ENCODE peak calls at places on chromosomes 5 and 9, in seven cellular contexts. One of them, this sample, is unnamed.

GRCh38 chr5:124663101-124663506 is 83.3 kb downstream of the ZNF608 start:
- DNase-seq in ovary: no peak
- DNase-seq in adrenal gland: no peak
- DNase-seq in IMR-90: no peak
- DNase-seq in stomach: no peak
- DNase-seq in gastrocnemius medialis: no peak
- DNase-seq in body of pancreas: no peak
- DNase-seq in this sample: no peak

GRCh38 chr5:122142480-122142879 is 13.1 kb downstream of the ZNF474 start:
- DNase-seq in stomach: no peak
- DNase-seq in gastrocnemius medialis: no peak
- DNase-seq in ovary: no peak
- DNase-seq in adrenal gland: no peak
- DNase-seq in IMR-90: peak; percentile 93
- DNase-seq in body of pancreas: no peak
- DNase-seq in this sample: no peak

GRCh38 chr5:151223447-151224264 is at the start of gene CCDC69:
- DNase-seq in body of pancreas: peak; percentile 82
- DNase-seq in stomach: peak; percentile 78
- DNase-seq in IMR-90: peak; percentile 57
- DNase-seq in gastrocnemius medialis: peak; percentile 84
- DNase-seq in adrenal gland: peak; percentile 84
- DNase-seq in ovary: peak; percentile 76
- DNase-seq in this sample: peak; percentile 86

GRCh38 chr9:136920069-136920468 is 24.5 kb downstream of the FBXW5 start:
- DNase-seq in body of pancreas: no peak
- DNase-seq in IMR-90: no peak
- DNase-seq in stomach: no peak
- DNase-seq in gastrocnemius medialis: no peak
- DNase-seq in ovary: no peak
- DNase-seq in adrenal gland: no peak
- DNase-seq in this sample: no peak

GRCh38 chr9:132486706-132487350 is 76.8 kb downstream of the CFAP77 start:
- DNase-seq in ovary: no peak
- DNase-seq in adrenal gland: no peak
- DNase-seq in body of pancreas: no peak
- DNase-seq in IMR-90: no peak
- DNase-seq in gastrocnemius medialis: no peak
- DNase-seq in stomach: no peak
- DNase-seq in this sample: no peak

GRCh38 chr9:12554636-12555035 is 138.5 kb upstream of the TYRP1 start:
- DNase-seq in gastrocnemius medialis: no peak
- DNase-seq in IMR-90: peak; percentile 1
- DNase-seq in adrenal gland: no peak
- DNase-seq in body of pancreas: no peak
- DNase-seq in stomach: no peak
- DNase-seq in ovary: no peak
- DNase-seq in this sample: no peak

GRCh38 chr9:16824545-16825041 is 45.9 kb downstream of the BNC2 start:
- DNase-seq in IMR-90: peak; percentile 85
- DNase-seq in adrenal gland: no peak
- DNase-seq in gastrocnemius medialis: no peak
- DNase-seq in stomach: no peak
- DNase-seq in ovary: no peak
- DNase-seq in body of pancreas: no peak
- DNase-seq in this sample: no peak

GRCh38 chr9:73114958-73115357 is 36.7 kb upstream of the ANXA1 start:
- DNase-seq in adrenal gland: no peak
- DNase-seq in ovary: no peak
- DNase-seq in body of pancreas: no peak
- DNase-seq in gastrocnemius medialis: no peak
- DNase-seq in stomach: no peak
- DNase-seq in IMR-90: no peak
- DNase-seq in this sample: no peak

GRCh38 chr5:181199881-181200282 is 5.1 kb downstream of the TRIM7 start:
- DNase-seq in ovary: no peak
- DNase-seq in body of pancreas: no peak
- DNase-seq in IMR-90: no peak
- DNase-seq in stomach: no peak
- DNase-seq in adrenal gland: no peak
- DNase-seq in gastrocnemius medialis: no peak
- DNase-seq in this sample: no peak

GRCh38 chr5:145936401-145937131 is at the start of gene SH3RF2:
- DNase-seq in body of pancreas: peak; percentile 72
- DNase-seq in adrenal gland: peak; percentile 40
- DNase-seq in gastrocnemius medialis: peak; percentile 68
- DNase-seq in stomach: peak; percentile 73
- DNase-seq in ovary: no peak
- DNase-seq in IMR-90: peak; percentile 73
- DNase-seq in this sample: peak; percentile 82

GRCh38 chr5:174692982-174693422 is 31.4 kb upstream of the MSX2 start:
- DNase-seq in gastrocnemius medialis: no peak
- DNase-seq in stomach: no peak
- DNase-seq in body of pancreas: no peak
- DNase-seq in adrenal gland: no peak
- DNase-seq in IMR-90: no peak
- DNase-seq in ovary: no peak
- DNase-seq in this sample: no peak

GRCh38 chr5:109898547-109899544 is 209.1 kb downstream of the MAN2A1 start:
- DNase-seq in stomach: no peak
- DNase-seq in gastrocnemius medialis: no peak
- DNase-seq in adrenal gland: no peak
- DNase-seq in body of pancreas: no peak
- DNase-seq in IMR-90: no peak
- DNase-seq in ovary: no peak
- DNase-seq in this sample: no peak

GRCh38 chr5:143080982-143081381 is 310.8 kb downstream of the ARHGAP26 start:
- DNase-seq in stomach: no peak
- DNase-seq in ovary: no peak
- DNase-seq in body of pancreas: no peak
- DNase-seq in gastrocnemius medialis: no peak
- DNase-seq in adrenal gland: no peak
- DNase-seq in IMR-90: no peak
- DNase-seq in this sample: no peak

GRCh38 chr9:136252281-136252680 is 6.7 kb upstream of the QSOX2 start:
- DNase-seq in stomach: no peak
- DNase-seq in body of pancreas: no peak
- DNase-seq in adrenal gland: no peak
- DNase-seq in gastrocnemius medialis: no peak
- DNase-seq in IMR-90: no peak
- DNase-seq in ovary: no peak
- DNase-seq in this sample: no peak

DNA sequence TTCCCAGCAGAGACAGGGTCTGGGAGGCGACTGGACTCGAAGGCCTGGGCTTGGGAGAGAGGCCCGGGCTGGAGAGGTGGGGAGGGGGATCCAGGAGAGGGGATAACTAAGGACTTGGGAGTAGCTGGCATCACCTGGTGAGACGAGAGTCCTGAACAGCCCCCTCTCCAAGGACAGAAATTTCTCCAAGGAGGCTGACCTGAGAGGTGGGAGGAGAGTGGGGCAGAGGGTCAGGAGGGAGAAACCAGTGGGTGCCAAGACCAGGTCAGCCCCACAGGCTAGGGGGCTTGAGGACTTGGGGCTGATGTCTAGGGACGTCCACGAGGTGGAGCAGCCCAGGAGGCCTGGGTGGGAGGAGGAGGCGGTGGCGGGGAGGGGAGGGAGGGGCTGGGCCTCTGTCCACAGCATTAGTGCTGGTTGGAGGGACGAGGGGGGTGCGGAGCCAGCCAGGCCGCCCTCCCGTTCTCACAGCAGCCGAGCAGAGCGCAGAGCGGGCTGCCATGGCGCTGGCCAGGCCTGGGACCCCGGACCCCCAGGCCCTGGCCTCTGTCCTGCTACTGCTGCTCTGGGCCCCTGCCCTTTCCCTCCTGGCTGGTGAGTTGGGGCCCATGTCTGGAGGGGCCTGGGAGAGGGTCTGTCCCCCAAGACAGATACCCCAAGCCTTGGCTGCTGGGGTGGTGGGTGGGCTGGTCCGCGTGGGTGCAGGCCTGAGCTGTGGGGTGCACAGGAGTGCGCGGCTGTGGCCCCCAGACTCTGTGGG is at the start of gene CRB2:
- DNase-seq in ovary: no peak
- DNase-seq in IMR-90: no peak
- DNase-seq in gastrocnemius medialis: no peak
- DNase-seq in adrenal gland: no peak
- DNase-seq in body of pancreas: no peak
- DNase-seq in stomach: no peak
- DNase-seq in this sample: no peak
- TF ChIP-seq CTCF in ovary: no peak
- TF ChIP-seq CTCF in IMR-90: peak; percentile 7
- TF ChIP-seq CTCF in gastrocnemius medialis: no peak
- TF ChIP-seq CTCF in adrenal gland: no peak
- TF ChIP-seq CTCF in body of pancreas: no peak
- TF ChIP-seq CTCF in stomach: no peak
- TF ChIP-seq CTCF in this sample: no peak

GRCh38 chr5:35478856-35479682 is 138.6 kb upstream of the SPEF2 start:
- DNase-seq in IMR-90: peak; percentile 39
- DNase-seq in ovary: no peak
- DNase-seq in stomach: no peak
- DNase-seq in body of pancreas: no peak
- DNase-seq in gastrocnemius medialis: no peak
- DNase-seq in adrenal gland: no peak
- DNase-seq in this sample: no peak
- H3K4me3 ChIP-seq in IMR-90: peak overlapping the region; percentile 63
- H3K4me3 ChIP-seq in ovary: peak overlapping the region; percentile 13
- H3K4me3 ChIP-seq in stomach: peak overlapping the region; percentile 4
- H3K4me3 ChIP-seq in body of pancreas: no peak overlapping the region
- H3K4me3 ChIP-seq in gastrocnemius medialis: peak overlapping the region; percentile 13
- H3K4me3 ChIP-seq in adrenal gland: no peak overlapping the region
- H3K4me3 ChIP-seq in this sample: peak overlapping the region; percentile 37

GRCh38 chr5:54449923-54450322 is 5.6 kb upstream of the HSPB3 start:
- DNase-seq in body of pancreas: no peak
- DNase-seq in IMR-90: no peak
- DNase-seq in adrenal gland: no peak
- DNase-seq in ovary: no peak
- DNase-seq in stomach: no peak
- DNase-seq in gastrocnemius medialis: no peak
- DNase-seq in this sample: no peak
- TF ChIP-seq POLR2A in body of pancreas: no peak
- TF ChIP-seq POLR2A in IMR-90: no peak
- TF ChIP-seq POLR2A in adrenal gland: no peak
- TF ChIP-seq POLR2A in ovary: no peak
- TF ChIP-seq POLR2A in stomach: no peak
- TF ChIP-seq POLR2A in gastrocnemius medialis: no peak
- TF ChIP-seq POLR2A in this sample: no peak

DNA sequence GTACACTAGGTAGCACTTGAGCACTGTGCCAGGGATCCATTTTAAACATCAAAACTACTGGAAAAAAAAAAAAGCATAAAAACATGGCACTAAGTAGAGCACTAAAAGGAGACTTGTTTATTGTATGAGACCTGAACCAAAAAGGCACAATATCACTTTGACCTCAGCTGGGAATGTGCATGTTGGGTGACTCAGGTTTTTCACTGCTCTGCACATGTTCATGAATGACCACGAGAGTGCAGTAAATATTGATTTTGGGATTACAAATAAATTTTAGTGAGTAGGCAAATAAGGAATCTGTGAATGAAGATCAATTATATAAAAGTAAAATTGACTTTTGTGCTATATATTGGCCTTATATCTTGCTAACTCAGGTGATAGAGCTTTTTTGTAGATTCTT is 11.8 kb downstream of the RMI1 start:
- DNase-seq in gastrocnemius medialis: no peak
- DNase-seq in ovary: no peak
- DNase-seq in adrenal gland: peak; percentile 35
- DNase-seq in stomach: no peak
- DNase-seq in body of pancreas: peak; percentile 35
- DNase-seq in IMR-90: peak; percentile 55
- DNase-seq in this sample: no peak
- TF ChIP-seq CTCF in gastrocnemius medialis: no peak
- TF ChIP-seq CTCF in ovary: no peak
- TF ChIP-seq CTCF in adrenal gland: peak; percentile 45
- TF ChIP-seq CTCF in stomach: no peak
- TF ChIP-seq CTCF in body of pancreas: peak; percentile 35
- TF ChIP-seq CTCF in IMR-90: peak; percentile 23
- TF ChIP-seq CTCF in this sample: peak; percentile 9

DNA sequence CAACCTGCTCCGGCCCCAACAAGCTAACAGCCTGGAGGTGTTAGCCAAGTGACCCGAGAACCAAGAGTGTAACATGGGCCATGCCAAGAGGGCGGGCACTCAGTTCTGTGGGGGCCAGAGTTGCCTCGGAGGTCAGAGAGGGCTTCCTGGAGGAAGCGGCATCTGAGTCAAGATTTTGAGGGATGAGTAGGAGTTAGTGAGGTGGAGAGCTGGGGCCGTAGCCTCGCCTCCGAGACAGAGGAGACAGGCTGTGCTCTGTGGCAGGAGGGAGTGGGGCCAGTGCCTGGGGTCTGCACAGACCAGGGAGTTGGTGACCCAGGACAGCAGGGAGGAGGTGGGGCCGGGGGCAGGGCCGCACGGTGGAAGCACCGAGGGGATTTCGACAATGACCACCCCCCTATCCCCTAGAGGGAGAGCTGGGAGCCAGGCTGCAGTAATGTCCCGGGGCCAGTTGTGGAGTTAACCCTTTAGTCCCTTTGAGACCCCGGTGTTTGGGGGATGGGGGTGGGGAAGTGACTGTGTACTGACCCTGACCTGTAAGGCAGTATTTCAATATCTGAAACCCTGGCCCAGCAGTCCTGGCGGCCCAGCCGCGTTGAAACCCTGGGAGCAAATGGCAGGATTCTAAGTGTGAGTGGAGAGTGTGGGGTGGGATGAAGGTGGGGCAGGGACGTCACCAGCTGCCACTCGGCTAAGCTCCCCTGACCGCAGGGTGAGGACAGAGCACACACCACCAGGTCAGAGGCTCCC is 148.7 kb upstream of the COL5A1 start:
- DNase-seq in body of pancreas: no peak
- DNase-seq in stomach: no peak
- DNase-seq in IMR-90: no peak
- DNase-seq in gastrocnemius medialis: peak; percentile 8
- DNase-seq in ovary: no peak
- DNase-seq in adrenal gland: no peak
- DNase-seq in this sample: no peak
- H3K4me3 ChIP-seq in body of pancreas: no peak overlapping the region
- H3K4me3 ChIP-seq in stomach: no peak overlapping the region
- H3K4me3 ChIP-seq in IMR-90: no peak overlapping the region
- H3K4me3 ChIP-seq in gastrocnemius medialis: no peak overlapping the region
- H3K4me3 ChIP-seq in ovary: no peak overlapping the region
- H3K4me3 ChIP-seq in adrenal gland: no peak overlapping the region
- H3K4me3 ChIP-seq in this sample: no peak overlapping the region

GRCh38 chr5:112902561-112902960 is 19.5 kb downstream of the REEP5 start:
- DNase-seq in adrenal gland: no peak
- DNase-seq in gastrocnemius medialis: no peak
- DNase-seq in ovary: no peak
- DNase-seq in body of pancreas: no peak
- DNase-seq in IMR-90: no peak
- DNase-seq in stomach: no peak
- DNase-seq in this sample: no peak
- TF ChIP-seq POLR2A in adrenal gland: no peak
- TF ChIP-seq POLR2A in gastrocnemius medialis: no peak
- TF ChIP-seq POLR2A in ovary: no peak
- TF ChIP-seq POLR2A in body of pancreas: no peak
- TF ChIP-seq POLR2A in IMR-90: no peak
- TF ChIP-seq POLR2A in stomach: no peak
- TF ChIP-seq POLR2A in this sample: no peak

This sample was measured in right lobe of liver.